ENCODE peak calls at places on chromosomes 3 and 15, in eight cellular contexts. I, U, X, D, Q, C, P and Y are unnamed samples.

GRCh38 chr3:54916722-54917121 is 11.1 kb downstream of the LRTM1 start:
- DNase-seq in I (no peak), U (no peak), X (no peak), D (no peak), Q (no peak), C (no peak), P (no peak), Y (no peak)

GRCh38 chr15:40787344-40787841 is 17.6 kb downstream of the C15orf62 start:
- DNase-seq in I (peak; percentile 85), U (peak; percentile 29), X (no peak), D (no peak), Q (peak; percentile 41), C (peak; percentile 48), P (peak; percentile 98), Y (peak; percentile 89)

GRCh38 chr3:122350814-122351418 is 25.9 kb downstream of the CSTA start:
- DNase-seq in I (no peak), U (no peak), X (no peak), D (no peak), Q (no peak), C (no peak), P (no peak), Y (no peak)

GRCh38 chr3:69659180-69659915 is 79.9 kb upstream of the MITF start:
- DNase-seq in I (no peak), U (no peak), X (no peak), D (no peak), Q (no peak), C (no peak), P (no peak), Y (no peak)

GRCh38 chr3:112114558-112115160 is 18.4 kb downstream of the GCSAM start:
- DNase-seq in I (no peak), U (no peak), X (no peak), D (no peak), Q (no peak), C (no peak), P (no peak), Y (no peak)

GRCh38 chr3:158810823-158811425 is 9.1 kb downstream of the MFSD1 start:
- DNase-seq in I (no peak), U (no peak), X (no peak), D (no peak), Q (no peak), C (no peak), P (no peak), Y (no peak)

GRCh38 chr3:24161841-24162240 is 216.8 kb downstream of the NR1D2 start:
- DNase-seq in I (no peak), U (no peak), X (no peak), D (no peak), Q (no peak), C (no peak), P (no peak), Y (no peak)

GRCh38 chr3:43361077-43361476 is 74.7 kb downstream of the SNRK start:
- DNase-seq in I (no peak), U (no peak), X (no peak), D (no peak), Q (no peak), C (no peak), P (no peak), Y (no peak)

GRCh38 chr15:98896002-98896721 is 111.4 kb downstream of the PGPEP1L start:
- DNase-seq in I (no peak), U (no peak), X (no peak), D (no peak), Q (no peak), C (no peak), P (peak; percentile 63), Y (peak; percentile 41)

GRCh38 chr15:33581032-33581431 is 270.3 kb downstream of the RYR3 start:
- DNase-seq in I (no peak), U (no peak), X (peak; percentile 63), D (no peak), Q (no peak), C (no peak), P (peak; percentile 89), Y (peak; percentile 58)

GRCh38 chr15:89587955-89588354 is 12.7 kb downstream of the TICRR start:
- DNase-seq in I (no peak), U (no peak), X (no peak), D (no peak), Q (no peak), C (no peak), P (peak; percentile 85), Y (peak; percentile 59)

GRCh38 chr3:14451844-14452533 is 49.6 kb downstream of the SLC6A6 start:
- DNase-seq in I (peak; percentile 74), U (no peak), X (no peak), D (no peak), Q (no peak), C (no peak), P (peak; percentile 95), Y (peak; percentile 90)

GRCh38 chr15:89136818-89137772 is 48.8 kb downstream of the ABHD2 start:
- DNase-seq in I (no peak), U (no peak), X (no peak), D (no peak), Q (no peak), C (peak; percentile 6), P (no peak), Y (no peak)

GRCh38 chr3:66037330-66037985 is 1.3 kb downstream of the MAGI1 start:
- DNase-seq in I (peak; percentile 48), U (no peak), X (peak; percentile 42), D (no peak), Q (no peak), C (no peak), P (peak; percentile 62), Y (peak; percentile 33)